ENCODE peak calls at places on chromosome 15, in nine cellular contexts. One of them, this sample, is unnamed. For H3K4me1, the result is how much of the 10 kb centered on the place peaks cover.

GRCh38 chr15:53384417-53384816 is 375.0 kb downstream of the WDR72 start:
- DNase-seq in right lobe of liver: peak
- DNase-seq in neuronal stem cell: no peak
- DNase-seq in PC-3: peak
- DNase-seq in K562: no peak
- DNase-seq in GM12878: no peak
- DNase-seq in OCI-LY7: no peak
- DNase-seq in hepatocyte: no peak
- DNase-seq in pancreas: peak
- DNase-seq in this sample: peak

GRCh38 chr15:47711654-47712053 is 5.7 kb upstream of the SEMA6D start:
- DNase-seq in right lobe of liver: no peak
- DNase-seq in neuronal stem cell: no peak
- DNase-seq in PC-3: peak
- DNase-seq in K562: no peak
- DNase-seq in GM12878: no peak
- DNase-seq in OCI-LY7: peak
- DNase-seq in hepatocyte: no peak
- DNase-seq in pancreas: no peak
- DNase-seq in this sample: no peak

GRCh38 chr15:85543741-85544155 is 163.3 kb downstream of the AKAP13 start:
- DNase-seq in right lobe of liver: peak
- DNase-seq in neuronal stem cell: no peak
- DNase-seq in PC-3: no peak
- DNase-seq in K562: no peak
- DNase-seq in GM12878: no peak
- DNase-seq in OCI-LY7: no peak
- DNase-seq in hepatocyte: peak
- DNase-seq in pancreas: peak
- DNase-seq in this sample: peak

GRCh38 chr15:85890620-85890980 is 95.9 kb upstream of the KLHL25 start:
- DNase-seq in right lobe of liver: no peak
- DNase-seq in neuronal stem cell: no peak
- DNase-seq in PC-3: no peak
- DNase-seq in K562: no peak
- DNase-seq in GM12878: no peak
- DNase-seq in OCI-LY7: no peak
- DNase-seq in hepatocyte: no peak
- DNase-seq in pancreas: no peak
- DNase-seq in this sample: no peak

GRCh38 chr15:80697316-80697715 is 2.2 kb downstream of the ABHD17C start:
- DNase-seq in right lobe of liver: no peak
- DNase-seq in neuronal stem cell: no peak
- DNase-seq in PC-3: peak
- DNase-seq in K562: no peak
- DNase-seq in GM12878: no peak
- DNase-seq in OCI-LY7: no peak
- DNase-seq in hepatocyte: no peak
- DNase-seq in pancreas: no peak
- DNase-seq in this sample: no peak

GRCh38 chr15:62486041-62486440 is 321.0 kb upstream of the C2CD4B start:
- DNase-seq in right lobe of liver: no peak
- DNase-seq in neuronal stem cell: no peak
- DNase-seq in PC-3: no peak
- DNase-seq in K562: no peak
- DNase-seq in GM12878: no peak
- DNase-seq in OCI-LY7: no peak
- DNase-seq in hepatocyte: no peak
- DNase-seq in pancreas: no peak
- DNase-seq in this sample: no peak

GRCh38 chr15:49864251-49864650 is 243.4 kb downstream of the DTWD1 start:
- DNase-seq in right lobe of liver: no peak
- DNase-seq in neuronal stem cell: no peak
- DNase-seq in PC-3: no peak
- DNase-seq in K562: no peak
- DNase-seq in GM12878: no peak
- DNase-seq in OCI-LY7: no peak
- DNase-seq in hepatocyte: no peak
- DNase-seq in pancreas: no peak
- DNase-seq in this sample: no peak

GRCh38 chr15:35751421-35752133 is 205.6 kb upstream of the DPH6 start:
- DNase-seq in right lobe of liver: peak
- DNase-seq in neuronal stem cell: peak
- DNase-seq in PC-3: peak
- DNase-seq in K562: peak
- DNase-seq in GM12878: peak
- DNase-seq in OCI-LY7: peak
- DNase-seq in hepatocyte: peak
- DNase-seq in pancreas: peak
- DNase-seq in this sample: peak

GRCh38 chr15:96052572-96053038 is 277.9 kb upstream of the NR2F2 start:
- DNase-seq in right lobe of liver: no peak
- DNase-seq in neuronal stem cell: peak
- DNase-seq in PC-3: no peak
- DNase-seq in K562: no peak
- DNase-seq in GM12878: no peak
- DNase-seq in OCI-LY7: no peak
- DNase-seq in hepatocyte: peak
- DNase-seq in pancreas: no peak
- DNase-seq in this sample: no peak

GRCh38 chr15:25175033-25175788 is 220.4 kb downstream of the SNRPN start:
- DNase-seq in right lobe of liver: peak
- DNase-seq in neuronal stem cell: no peak
- DNase-seq in PC-3: no peak
- DNase-seq in K562: no peak
- DNase-seq in GM12878: no peak
- DNase-seq in OCI-LY7: no peak
- DNase-seq in hepatocyte: peak
- DNase-seq in pancreas: peak
- DNase-seq in this sample: peak

GRCh38 chr15:76996526-76997401 is 1.8 kb downstream of the PSTPIP1 start:
- DNase-seq in right lobe of liver: peak
- DNase-seq in neuronal stem cell: no peak
- DNase-seq in PC-3: peak
- DNase-seq in K562: no peak
- DNase-seq in GM12878: no peak
- DNase-seq in OCI-LY7: no peak
- DNase-seq in hepatocyte: no peak
- DNase-seq in pancreas: peak
- DNase-seq in this sample: peak

GRCh38 chr15:79007066-79007465 is 62.2 kb upstream of the CTSH start:
- DNase-seq in right lobe of liver: no peak
- DNase-seq in neuronal stem cell: peak
- DNase-seq in PC-3: peak
- DNase-seq in K562: peak
- DNase-seq in GM12878: peak
- DNase-seq in OCI-LY7: peak
- DNase-seq in hepatocyte: peak
- DNase-seq in pancreas: no peak
- DNase-seq in this sample: peak

GRCh38 chr15:42056934-42057743 is 36.3 kb upstream of the PLA2G4E start:
- DNase-seq in right lobe of liver: peak
- DNase-seq in neuronal stem cell: peak
- DNase-seq in PC-3: peak
- DNase-seq in K562: peak
- DNase-seq in GM12878: no peak
- DNase-seq in OCI-LY7: peak
- DNase-seq in hepatocyte: peak
- DNase-seq in pancreas: peak
- DNase-seq in this sample: peak

GRCh38 chr15:50017522-50017921 is 101.5 kb downstream of the ATP8B4 start:
- DNase-seq in right lobe of liver: no peak
- DNase-seq in neuronal stem cell: no peak
- DNase-seq in PC-3: no peak
- DNase-seq in K562: no peak
- DNase-seq in GM12878: no peak
- DNase-seq in OCI-LY7: no peak
- DNase-seq in hepatocyte: no peak
- DNase-seq in pancreas: no peak
- DNase-seq in this sample: no peak

GRCh38 chr15:35289029-35289617 is 204.0 kb upstream of the NANOGP8 start:
- DNase-seq in right lobe of liver: no peak
- DNase-seq in neuronal stem cell: peak
- DNase-seq in PC-3: peak
- DNase-seq in K562: peak
- DNase-seq in GM12878: no peak
- DNase-seq in OCI-LY7: peak
- DNase-seq in hepatocyte: peak
- DNase-seq in pancreas: no peak
- DNase-seq in this sample: no peak

GRCh38 chr15:78432664-78433063 is 5.4 kb upstream of the IREB2 start:
- DNase-seq in right lobe of liver: no peak
- DNase-seq in neuronal stem cell: no peak
- DNase-seq in PC-3: no peak
- DNase-seq in K562: no peak
- DNase-seq in GM12878: no peak
- DNase-seq in OCI-LY7: peak
- DNase-seq in hepatocyte: no peak
- DNase-seq in pancreas: no peak
- DNase-seq in this sample: no peak

GRCh38 chr15:81178365-81178764 is 18.3 kb upstream of the IL16 start:
- DNase-seq in right lobe of liver: no peak
- DNase-seq in neuronal stem cell: no peak
- DNase-seq in PC-3: no peak
- DNase-seq in K562: no peak
- DNase-seq in GM12878: no peak
- DNase-seq in OCI-LY7: no peak
- DNase-seq in hepatocyte: no peak
- DNase-seq in pancreas: no peak
- DNase-seq in this sample: no peak

GRCh38 chr15:92848464-92848851 is 51.7 kb upstream of the CHD2 start:
- DNase-seq in right lobe of liver: no peak
- DNase-seq in neuronal stem cell: no peak
- DNase-seq in PC-3: no peak
- DNase-seq in K562: no peak
- DNase-seq in GM12878: no peak
- DNase-seq in OCI-LY7: no peak
- DNase-seq in hepatocyte: no peak
- DNase-seq in pancreas: no peak
- DNase-seq in this sample: no peak

GRCh38 chr15:94503293-94503692 is 271.9 kb downstream of the MCTP2 start:
- DNase-seq in right lobe of liver: no peak
- DNase-seq in neuronal stem cell: no peak
- DNase-seq in PC-3: no peak
- DNase-seq in K562: no peak
- DNase-seq in GM12878: no peak
- DNase-seq in OCI-LY7: no peak
- DNase-seq in hepatocyte: no peak
- DNase-seq in pancreas: no peak
- DNase-seq in this sample: no peak
- H3K4me1 ChIP-seq in right lobe of liver: under half
- H3K4me1 ChIP-seq in neuronal stem cell: under half
- H3K4me1 ChIP-seq in PC-3: under half
- H3K4me1 ChIP-seq in K562: under half
- H3K4me1 ChIP-seq in GM12878: under half
- H3K4me1 ChIP-seq in OCI-LY7: under half
- H3K4me1 ChIP-seq in hepatocyte: under half
- H3K4me1 ChIP-seq in pancreas: under half
- H3K4me1 ChIP-seq in this sample: under half

DNA sequence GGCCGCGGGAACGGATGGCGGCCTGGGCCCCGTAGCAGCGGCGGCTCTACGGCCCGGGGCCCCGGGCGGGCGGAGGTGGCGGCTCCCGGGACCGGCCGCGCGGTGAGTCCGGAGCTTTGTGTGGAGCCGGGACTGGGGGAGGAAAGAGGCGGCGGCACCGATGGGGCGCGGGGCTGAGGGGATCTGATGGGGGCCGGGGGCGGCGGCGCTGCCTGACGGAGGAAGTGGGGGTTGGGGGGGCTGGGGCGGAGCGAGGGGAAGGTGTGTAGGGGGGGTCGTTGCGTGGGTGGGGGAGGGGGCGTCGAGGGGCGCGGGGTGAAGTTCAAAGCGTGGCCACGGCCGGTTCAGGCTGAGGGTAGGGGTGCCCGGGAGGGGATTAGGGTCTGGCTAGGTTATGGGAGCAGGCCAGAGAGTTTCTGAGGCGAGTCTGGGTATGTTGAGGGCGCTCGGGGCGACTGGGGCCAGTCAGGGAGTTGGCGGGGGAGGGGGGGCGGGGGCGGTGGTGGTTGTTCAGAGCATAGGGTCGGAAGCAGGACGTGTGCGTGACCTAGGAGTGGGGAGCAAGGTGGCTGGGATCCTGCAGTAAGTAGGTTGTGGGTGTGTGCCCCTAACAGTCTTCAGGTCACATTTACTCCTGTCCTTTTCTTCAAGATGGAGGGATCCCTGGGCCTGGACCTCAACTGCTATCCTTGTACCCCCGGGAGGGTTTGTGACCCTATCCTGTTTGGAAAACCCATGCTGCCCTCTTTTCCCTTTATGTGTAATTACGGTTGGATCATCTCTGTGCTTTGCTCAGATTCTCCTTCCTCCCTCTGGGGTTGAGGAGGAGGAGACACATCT is 579 bp downstream of the ZNF609 start:
- DNase-seq in right lobe of liver: peak
- DNase-seq in neuronal stem cell: no peak
- DNase-seq in PC-3: peak
- DNase-seq in K562: peak
- DNase-seq in GM12878: no peak
- DNase-seq in OCI-LY7: peak
- DNase-seq in hepatocyte: peak
- DNase-seq in pancreas: peak
- DNase-seq in this sample: peak
- H3K4me1 ChIP-seq in right lobe of liver: under half
- H3K4me1 ChIP-seq in neuronal stem cell: under half
- H3K4me1 ChIP-seq in PC-3: under half
- H3K4me1 ChIP-seq in K562: half or more
- H3K4me1 ChIP-seq in GM12878: under half
- H3K4me1 ChIP-seq in OCI-LY7: half or more
- H3K4me1 ChIP-seq in hepatocyte: half or more
- H3K4me1 ChIP-seq in pancreas: under half
- H3K4me1 ChIP-seq in this sample: under half

GRCh38 chr15:37016287-37016686 is 84.1 kb downstream of the MEIS2 start:
- DNase-seq in right lobe of liver: no peak
- DNase-seq in neuronal stem cell: no peak
- DNase-seq in PC-3: no peak
- DNase-seq in K562: no peak
- DNase-seq in GM12878: no peak
- DNase-seq in OCI-LY7: no peak
- DNase-seq in hepatocyte: no peak
- DNase-seq in pancreas: no peak
- DNase-seq in this sample: no peak
- H3K4me1 ChIP-seq in right lobe of liver: under half
- H3K4me1 ChIP-seq in neuronal stem cell: under half
- H3K4me1 ChIP-seq in PC-3: under half
- H3K4me1 ChIP-seq in K562: under half
- H3K4me1 ChIP-seq in GM12878: under half
- H3K4me1 ChIP-seq in OCI-LY7: under half
- H3K4me1 ChIP-seq in hepatocyte: under half
- H3K4me1 ChIP-seq in pancreas: under half
- H3K4me1 ChIP-seq in this sample: under half

DNA sequence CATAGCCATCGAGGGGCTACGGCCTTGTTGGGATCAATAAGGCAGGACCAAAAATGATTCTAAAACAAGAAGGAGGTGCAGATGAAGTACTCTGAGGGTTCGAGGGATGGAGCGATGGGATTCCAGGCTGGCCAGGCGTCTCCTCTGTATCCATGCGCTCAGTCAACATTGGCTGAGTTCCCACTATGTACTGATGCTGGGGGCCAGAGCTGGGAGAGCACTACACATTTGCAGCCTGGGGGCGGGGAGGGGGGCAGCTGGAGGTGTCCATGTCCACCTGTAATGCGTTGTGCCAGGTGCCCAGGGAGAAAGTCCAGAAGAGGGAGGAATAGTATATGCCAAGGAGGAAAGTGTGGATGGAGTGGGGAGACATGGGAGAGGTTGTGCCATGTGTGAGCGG is 81.4 kb downstream of the AAGAB start:
- DNase-seq in right lobe of liver: no peak
- DNase-seq in neuronal stem cell: no peak
- DNase-seq in PC-3: no peak
- DNase-seq in K562: no peak
- DNase-seq in GM12878: no peak
- DNase-seq in OCI-LY7: no peak
- DNase-seq in hepatocyte: no peak
- DNase-seq in pancreas: no peak
- DNase-seq in this sample: no peak
- H3K4me1 ChIP-seq in right lobe of liver: under half
- H3K4me1 ChIP-seq in neuronal stem cell: under half
- H3K4me1 ChIP-seq in PC-3: half or more
- H3K4me1 ChIP-seq in K562: under half
- H3K4me1 ChIP-seq in GM12878: under half
- H3K4me1 ChIP-seq in OCI-LY7: under half
- H3K4me1 ChIP-seq in hepatocyte: under half
- H3K4me1 ChIP-seq in pancreas: under half
- H3K4me1 ChIP-seq in this sample: under half

This sample was measured in kidney.